ENCODE peak calls at places on chromosomes 11 and 22, in nine cellular contexts. U is H1, S is stomach, I is endothelial cell of umbilical vein, V is transverse colon, Q is sigmoid colon, P is HCT116, N is esophagus muscularis mucosa, K is suprapubic skin. Y is an unnamed sample.

GRCh38 chr22:32444068-32444467 is 20.2 kb downstream of the BPIFC start:
- DNase-seq in K (no peak), P (peak; percentile 34), V (peak; percentile 43), N (no peak), U (no peak), Q (no peak), S (no peak), I (peak; percentile 5), Y (no peak)

GRCh38 chr11:32015435-32015834 is 75.4 kb upstream of the RCN1 start:
- DNase-seq in Q (no peak), N (no peak), S (no peak), I (no peak), K (no peak), P (no peak), U (no peak), V (no peak), Y (no peak)

GRCh38 chr11:111236355-111236754 is 9.2 kb upstream of the POU2AF2 start:
- DNase-seq in S (no peak), U (no peak), K (no peak), I (no peak), P (no peak), Q (no peak), V (no peak), N (no peak), Y (no peak)

GRCh38 chr11:128726464-128727139 is 32.7 kb downstream of the FLI1 start:
- DNase-seq in V (peak; percentile 59), Q (no peak), U (no peak), S (no peak), K (no peak), N (no peak), I (no peak), P (no peak), Y (peak; percentile 89)

GRCh38 chr11:107916671-107917241 is 11.5 kb upstream of the RAB39A start:
- DNase-seq in S (peak; percentile 32), U (no peak), N (no peak), P (no peak), Q (no peak), V (peak; percentile 28), I (no peak), K (no peak), Y (no peak)

GRCh38 chr11:120057595-120058581 is 80.0 kb downstream of the TRIM29 start:
- DNase-seq in K (no peak), Q (no peak), U (peak; percentile 47), I (no peak), S (no peak), V (peak; percentile 25), P (peak; percentile 2), N (peak; percentile 68), Y (no peak)

GRCh38 chr11:65416341-65417185 is 6.0 kb upstream of the NEAT1 start:
- DNase-seq in V (peak; percentile 96), K (peak; percentile 96), Q (peak; percentile 97), S (peak; percentile 94), I (peak; percentile 86), N (peak; percentile 97), U (peak; percentile 68), P (peak; percentile 54), Y (peak; percentile 99)

GRCh38 chr11:95453616-95454118 is 222.7 kb upstream of the SESN3 start:
- DNase-seq in P (peak; percentile 6), K (peak; percentile 81), U (no peak), S (peak; percentile 72), I (no peak), Q (peak; percentile 68), N (peak; percentile 72), V (no peak), Y (no peak)

GRCh38 chr11:2693271-2693833 is 6.4 kb downstream of the KCNQ1OT1 start:
- DNase-seq in K (peak; percentile 62), N (no peak), I (no peak), Q (peak; percentile 48), S (no peak), V (no peak), P (no peak), U (peak; percentile 95), Y (peak; percentile 41)

GRCh38 chr11:29310016-29310415 is 706.8 kb downstream of the KCNA4 start:
- DNase-seq in S (no peak), N (no peak), K (no peak), P (no peak), I (peak; percentile 48), Q (no peak), U (no peak), V (no peak), Y (no peak)

GRCh38 chr22:47122441-47123000 is 360.1 kb downstream of the TBC1D22A start:
- DNase-seq in P (no peak), U (no peak), I (no peak), V (no peak), N (no peak), Q (no peak), K (no peak), S (no peak), Y (peak; percentile 41)

GRCh38 chr11:111655924-111656323 is 53.7 kb downstream of the SIK2 start:
- DNase-seq in U (no peak), S (no peak), V (no peak), Q (no peak), N (no peak), I (no peak), P (no peak), K (no peak), Y (no peak)

GRCh38 chr11:119307974-119308373 is 9.0 kb downstream of the MCAM start:
- DNase-seq in Q (no peak), I (no peak), P (no peak), S (no peak), V (no peak), U (no peak), N (no peak), K (no peak), Y (no peak)

GRCh38 chr22:22997988-22998387 is 72.3 kb upstream of the GNAZ start:
- DNase-seq in I (no peak), N (no peak), S (no peak), K (no peak), Q (no peak), P (no peak), U (no peak), V (no peak), Y (no peak)

GRCh38 chr11:61293869-61294716 is 1.0 kb downstream of the VWCE start:
- DNase-seq in S (peak; percentile 37), V (peak; percentile 21), Q (peak; percentile 85), K (no peak), I (peak; percentile 46), P (no peak), U (no peak), N (no peak), Y (peak; percentile 79)

DNA sequence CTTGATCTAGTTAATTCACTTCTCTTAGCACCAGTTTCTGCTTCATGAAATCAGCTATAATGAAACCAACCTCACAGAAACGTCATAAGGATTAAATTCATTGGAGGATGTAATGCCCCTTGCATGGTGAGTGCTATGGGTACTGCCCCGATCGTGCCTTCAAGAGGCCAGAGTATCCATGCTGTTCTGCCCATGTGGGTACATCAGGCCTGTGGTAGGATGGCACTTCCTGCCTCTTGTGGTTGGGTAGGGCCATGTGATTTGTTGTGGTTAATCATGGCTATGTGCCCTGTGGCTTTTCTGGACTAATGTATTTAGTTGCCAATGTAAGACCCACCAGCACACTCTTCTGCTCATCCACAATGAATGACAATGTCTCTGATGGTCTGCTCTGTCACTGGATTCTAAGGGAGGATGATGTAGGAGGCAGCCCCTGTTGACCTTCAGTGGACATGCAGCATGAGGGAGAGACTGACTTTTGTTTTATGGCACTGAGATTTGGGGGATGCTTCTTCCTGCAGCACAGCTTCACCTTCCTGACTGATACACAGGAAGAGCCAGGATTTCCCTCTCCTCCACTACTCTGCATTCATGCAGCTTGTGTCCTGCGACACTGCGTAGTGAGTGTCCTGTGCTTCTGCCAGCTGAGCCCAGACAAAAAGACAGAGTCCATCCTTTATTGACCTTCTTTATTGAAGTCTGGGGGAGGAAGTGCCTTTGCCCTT is 66.2 kb downstream of the DHCR7 start:
- DNase-seq in K (no peak), V (no peak), P (no peak), Q (no peak), N (no peak), U (no peak), I (no peak), S (no peak), Y (no peak)
- TF ChIP-seq POLR2AphosphoS5 in K (no peak), V (no peak), P (no peak), Q (no peak), N (no peak), U (no peak), I (no peak), S (no peak), Y (peak; percentile 56)

GRCh38 chr11:373716-374551 is 4.6 kb downstream of the B4GALNT4 start:
- DNase-seq in Q (no peak), N (no peak), S (no peak), V (no peak), U (no peak), P (no peak), K (no peak), I (no peak), Y (no peak)
- TF ChIP-seq POLR2A in Q (no peak), N (no peak), S (no peak), V (no peak), U (no peak), P (no peak), K (no peak), I (no peak), Y (no peak)

GRCh38 chr11:102216433-102217163 is 100.7 kb upstream of the BIRC3 start:
- DNase-seq in K (no peak), P (no peak), I (no peak), S (no peak), U (no peak), Q (no peak), V (no peak), N (no peak), Y (no peak)

GRCh38 chr11:102208835-102209234 is 98.6 kb downstream of the YAP1 start:
- DNase-seq in K (no peak), N (no peak), P (no peak), U (peak; percentile 10), S (no peak), I (no peak), Q (no peak), V (no peak), Y (no peak)

DNA sequence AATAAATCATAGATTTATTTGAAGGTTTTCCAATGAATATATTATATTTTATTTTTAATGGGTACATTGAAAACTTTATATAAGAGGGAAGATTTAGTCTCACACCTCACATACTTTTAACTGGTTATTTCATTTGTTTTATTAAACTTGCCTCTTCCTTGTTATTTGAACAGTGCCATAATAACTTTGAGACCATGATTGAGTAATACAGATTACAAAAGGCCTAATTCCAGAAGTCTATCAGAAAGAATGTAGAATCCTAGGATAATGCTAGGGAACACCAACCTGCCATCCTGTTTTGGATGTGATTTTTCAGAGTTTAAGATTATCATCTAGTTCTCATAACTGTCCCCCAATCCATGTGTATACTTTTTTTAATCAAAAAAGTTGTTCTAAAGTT is 102.7 kb upstream of the BIRC3 start:
- DNase-seq in Q (no peak), S (no peak), N (no peak), I (no peak), U (no peak), P (no peak), K (no peak), V (no peak), Y (no peak)
- H3K36me3 ChIP-seq in Q (no peaks in the 10 kb centered on the region), S (peaks cover 49% of the 10 kb centered on the region), N (no peaks in the 10 kb centered on the region), I (no peaks in the 10 kb centered on the region), U (no peaks in the 10 kb centered on the region), P (peaks cover 6% of the 10 kb centered on the region), K (peaks cover 59% of the 10 kb centered on the region), V (no peaks in the 10 kb centered on the region), Y (no peaks in the 10 kb centered on the region)

DNA sequence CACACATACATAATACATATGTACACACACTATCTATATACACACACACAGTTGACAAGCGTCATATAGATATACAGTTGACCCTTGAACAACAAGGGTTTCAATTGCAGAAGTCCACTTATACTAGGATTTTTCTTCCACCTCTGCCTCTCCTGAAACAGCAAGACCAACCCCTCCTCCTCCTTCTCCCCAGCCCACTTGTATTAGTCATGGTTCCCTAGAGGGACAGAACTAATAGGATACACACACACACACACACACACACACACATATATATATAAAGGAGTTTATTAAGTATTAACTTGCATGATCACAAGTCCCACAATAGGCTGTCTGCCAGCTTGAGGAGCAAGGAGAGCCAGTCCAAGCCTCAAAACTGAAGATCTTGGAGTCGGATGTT is 92.9 kb downstream of the DHCR7 start:
- DNase-seq in Q (no peak), V (no peak), N (no peak), P (no peak), K (no peak), U (no peak), I (no peak), S (no peak), Y (no peak)
- TF ChIP-seq POLR2AphosphoS5 in Q (no peak), V (no peak), N (no peak), P (no peak), K (no peak), U (no peak), I (no peak), S (no peak), Y (no peak)

Y was measured in spleen.